ENCODE peak calls at places on chromosome 15, in four cellular contexts. E is neuronal stem cell, S is H9, R is mesendoderm. H is an unnamed sample.

GRCh38 chr15:83398591-83398990 is 48.5 kb upstream of the SH3GL3 start:
- DNase-seq in R (no peak), E (no peak), S (no peak), H (peak)

GRCh38 chr15:82176528-82176927 is 86.0 kb downstream of the EFL1 start:
- DNase-seq in S (no peak), E (no peak), R (no peak), H (no peak)

GRCh38 chr15:89820651-89821611 is 6.3 kb upstream of the ANPEP start:
- DNase-seq in E (no peak), R (no peak), S (no peak), H (peak)

GRCh38 chr15:51493892-51494291 is 128.7 kb downstream of the DMXL2 start:
- DNase-seq in R (no peak), E (no peak), S (no peak), H (peak)

GRCh38 chr15:76185716-76186115 is 125.6 kb downstream of the ETFA start:
- DNase-seq in S (peak), E (peak), R (peak), H (peak)

GRCh38 chr15:56734013-56734625 is 810 bp upstream of the ZNF280D start:
- DNase-seq in R (peak), E (no peak), S (no peak), H (no peak)

GRCh38 chr15:74420193-74420905 is 13.4 kb downstream of the SEMA7A start:
- DNase-seq in E (no peak), S (no peak), R (no peak), H (no peak)

GRCh38 chr15:50162988-50163718 is 18.8 kb upstream of the SLC27A2 start:
- DNase-seq in S (no peak), R (no peak), E (no peak), H (no peak)

GRCh38 chr15:88243895-88244787 is 12.4 kb downstream of the NTRK3 start:
- DNase-seq in E (peak), R (peak), S (peak), H (peak)

GRCh38 chr15:76012021-76012551 is at the start of gene NRG4:
- DNase-seq in S (no peak), E (no peak), R (no peak), H (peak)

GRCh38 chr15:87977907-87978306 is 278.6 kb downstream of the NTRK3 start:
- DNase-seq in R (no peak), S (no peak), E (no peak), H (no peak)

GRCh38 chr15:100725121-100726069 is 123.0 kb downstream of the ASB7 start:
- DNase-seq in S (peak), R (no peak), E (no peak), H (peak)

GRCh38 chr15:25805006-25805405 is 58.1 kb downstream of the ATP10A start:
- DNase-seq in S (peak), R (no peak), E (no peak), H (no peak)

GRCh38 chr15:78804391-78804792 is 6.9 kb downstream of the ADAMTS7 start:
- DNase-seq in E (no peak), S (peak), R (peak), H (no peak)

GRCh38 chr15:33242669-33243191 is 48.2 kb upstream of the FMN1 start:
- DNase-seq in R (peak), E (no peak), S (no peak), H (no peak)

GRCh38 chr15:78810377-78811123 is 714 bp downstream of the ADAMTS7 start:
- DNase-seq in E (peak), S (peak), R (peak), H (peak)

GRCh38 chr15:97087337-97087736 is 756.8 kb downstream of the NR2F2 start:
- DNase-seq in R (no peak), S (no peak), E (no peak), H (no peak)

GRCh38 chr15:38085931-38086562 is 151.6 kb downstream of the TMCO5A start:
- DNase-seq in E (no peak), R (no peak), S (no peak), H (peak)

GRCh38 chr15:98983333-98983732 is 24.3 kb downstream of the PGPEP1L start:
- DNase-seq in E (no peak), S (no peak), R (no peak), H (peak)

GRCh38 chr15:72155021-72155621 is 36.9 kb downstream of the SENP8 start:
- DNase-seq in R (no peak), S (no peak), E (no peak), H (peak)

GRCh38 chr15:50876260-50876988 is 32.1 kb upstream of the AP4E1 start:
- DNase-seq in S (no peak), R (no peak), E (no peak), H (no peak)

GRCh38 chr15:98677345-98678059 is 29.2 kb downstream of the IGF1R start:
- DNase-seq in S (no peak), R (no peak), E (no peak), H (no peak)

GRCh38 chr15:74234598-74234875 is 1.6 kb upstream of the CCDC33 start:
- DNase-seq in S (no peak), E (no peak), R (no peak), H (no peak)

GRCh38 chr15:100762289-100762688 is 117.3 kb upstream of the ALDH1A3 start:
- DNase-seq in S (no peak), E (no peak), R (no peak), H (no peak)

GRCh38 chr15:42065008-42065407 is 29.4 kb downstream of the PLA2G4D start:
- DNase-seq in S (no peak), E (no peak), R (peak), H (no peak)

GRCh38 chr15:38208779-38209178 is 43.9 kb upstream of the SPRED1 start:
- DNase-seq in R (no peak), E (no peak), S (no peak), H (no peak)

GRCh38 chr15:58522391-58522790 is 90.6 kb downstream of the LIPC start:
- DNase-seq in S (no peak), R (no peak), E (no peak), H (no peak)

GRCh38 chr15:75532413-75533250 is 46.5 kb downstream of the PTPN9 start:
- DNase-seq in R (peak), S (peak), E (peak), H (peak)

GRCh38 chr15:60343221-60343970 is 54.4 kb downstream of the ANXA2 start:
- DNase-seq in R (no peak), S (no peak), E (no peak), H (no peak)

GRCh38 chr15:63971427-63971805 is 74.9 kb downstream of the DAPK2 start:
- DNase-seq in E (no peak), R (peak), S (peak), H (no peak)

GRCh38 chr15:63974036-63974435 is 72.2 kb downstream of the DAPK2 start:
- DNase-seq in R (no peak), E (no peak), S (no peak), H (no peak)

GRCh38 chr15:63971904-63972303 is 74.4 kb downstream of the DAPK2 start:
- DNase-seq in E (no peak), R (no peak), S (no peak), H (no peak)

GRCh38 chr15:63972801-63973200 is 73.5 kb downstream of the DAPK2 start:
- DNase-seq in E (peak), S (peak), R (peak), H (no peak)

GRCh38 chr15:63973212-63974009 is 72.9 kb downstream of the DAPK2 start:
- DNase-seq in E (no peak), S (no peak), R (no peak), H (peak)
- H2BK5ac ChIP-seq in E (no peak), S (no peak), R (peak), H (no peak)

DNA sequence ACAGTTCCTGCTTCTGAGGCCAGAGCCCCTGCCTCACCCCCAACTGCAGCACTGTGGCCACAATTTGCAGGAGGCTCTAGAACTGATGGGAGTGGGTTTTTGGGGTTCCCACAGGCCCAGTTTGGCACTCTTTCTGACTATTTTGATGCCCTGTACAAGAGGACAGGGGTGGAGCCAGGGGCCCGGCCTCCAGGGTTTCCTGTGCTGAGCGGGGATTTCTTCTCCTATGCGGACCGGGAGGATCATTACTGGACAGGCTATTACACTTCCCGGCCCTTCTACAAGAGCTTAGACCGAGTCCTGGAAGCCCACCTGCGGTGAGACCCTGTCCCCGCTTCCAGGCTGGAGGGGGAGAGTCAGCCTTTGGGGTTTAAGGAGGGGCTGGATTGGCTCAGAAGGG is 6.9 kb downstream of the MAN2A2 start:
- DNase-seq in R (no peak), E (no peak), S (no peak), H (no peak)
- H2BK5ac ChIP-seq in R (no peak), E (no peak), S (no peak), H (no peak)

DNA sequence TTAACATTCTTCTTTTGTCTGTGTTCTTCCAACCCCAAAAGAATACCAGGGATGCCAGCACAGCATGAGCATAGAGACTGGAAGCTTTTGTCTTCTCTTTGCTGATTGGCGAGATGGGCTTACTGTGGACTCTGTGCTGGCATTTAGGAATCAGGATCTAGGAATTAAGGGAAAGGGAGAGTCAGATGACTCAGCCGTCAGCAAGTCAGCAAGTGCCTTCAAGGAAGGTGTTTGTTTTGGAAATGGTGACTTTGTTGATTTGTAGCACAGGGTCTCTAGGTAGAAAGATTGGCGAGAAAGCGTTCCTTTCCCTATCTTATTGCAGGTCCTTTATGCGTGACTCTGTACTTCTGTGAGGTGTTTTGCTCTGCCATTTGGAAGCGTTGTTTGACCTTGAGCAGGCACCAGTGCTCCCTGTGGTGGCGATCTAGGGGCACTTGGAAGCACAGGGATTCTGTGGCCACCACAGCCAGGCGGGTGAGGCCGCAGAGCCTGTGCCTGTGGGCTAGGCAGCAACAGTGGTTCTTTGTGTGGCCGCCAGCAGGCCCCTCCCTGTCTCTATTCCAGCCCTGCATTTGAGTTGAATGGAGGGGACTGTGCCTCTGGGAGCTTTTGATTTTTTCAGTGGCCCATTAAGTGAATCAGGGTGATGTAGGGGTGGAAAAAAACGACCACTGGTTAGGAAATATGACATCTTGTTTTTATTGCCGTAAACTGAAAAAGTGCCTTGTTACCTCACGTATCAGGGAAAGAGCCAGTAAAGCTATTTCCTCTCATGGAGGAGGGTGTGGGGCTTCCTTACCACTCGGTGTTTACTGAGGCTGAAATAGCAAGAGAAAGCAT is 19.0 kb downstream of the FAN1 start:
- DNase-seq in E (peak), R (peak), S (peak), H (peak)
- H2BK5ac ChIP-seq in E (no peak), R (peak), S (no peak), H (no peak)

DNA sequence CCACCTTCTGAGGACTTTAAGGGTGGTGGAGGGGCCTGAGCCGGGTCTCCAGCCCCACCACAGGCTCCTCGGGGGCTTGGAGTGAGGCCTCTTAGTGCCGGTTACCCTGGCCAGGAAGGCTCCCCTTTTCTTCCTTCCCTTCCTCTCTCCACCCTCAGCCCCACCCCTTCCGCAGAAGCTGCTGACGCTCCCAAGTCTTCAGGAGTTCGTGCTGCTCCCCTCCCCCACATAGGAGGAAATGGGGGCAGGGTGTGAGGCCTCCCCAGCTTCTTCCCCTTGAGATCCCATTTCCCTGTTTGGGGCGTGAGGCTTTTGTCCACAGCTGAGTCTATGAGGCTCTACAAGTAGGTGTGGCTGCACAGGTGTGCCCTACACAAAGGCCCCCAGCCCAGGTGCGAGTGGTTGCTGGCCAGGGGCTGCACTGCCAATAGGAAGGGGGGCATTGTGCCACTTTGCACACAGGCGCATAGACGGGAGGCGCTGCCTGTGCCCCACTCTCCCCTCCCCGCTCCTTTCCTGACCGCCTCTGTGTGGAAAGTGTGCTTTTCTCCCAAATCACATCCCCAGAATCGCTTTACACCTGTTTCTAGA is 912 bp upstream of the CALML4 start:
- DNase-seq in E (no peak), S (peak), R (peak), H (no peak)
- H2BK5ac ChIP-seq in E (no peak), S (no peak), R (no peak), H (no peak)

DNA sequence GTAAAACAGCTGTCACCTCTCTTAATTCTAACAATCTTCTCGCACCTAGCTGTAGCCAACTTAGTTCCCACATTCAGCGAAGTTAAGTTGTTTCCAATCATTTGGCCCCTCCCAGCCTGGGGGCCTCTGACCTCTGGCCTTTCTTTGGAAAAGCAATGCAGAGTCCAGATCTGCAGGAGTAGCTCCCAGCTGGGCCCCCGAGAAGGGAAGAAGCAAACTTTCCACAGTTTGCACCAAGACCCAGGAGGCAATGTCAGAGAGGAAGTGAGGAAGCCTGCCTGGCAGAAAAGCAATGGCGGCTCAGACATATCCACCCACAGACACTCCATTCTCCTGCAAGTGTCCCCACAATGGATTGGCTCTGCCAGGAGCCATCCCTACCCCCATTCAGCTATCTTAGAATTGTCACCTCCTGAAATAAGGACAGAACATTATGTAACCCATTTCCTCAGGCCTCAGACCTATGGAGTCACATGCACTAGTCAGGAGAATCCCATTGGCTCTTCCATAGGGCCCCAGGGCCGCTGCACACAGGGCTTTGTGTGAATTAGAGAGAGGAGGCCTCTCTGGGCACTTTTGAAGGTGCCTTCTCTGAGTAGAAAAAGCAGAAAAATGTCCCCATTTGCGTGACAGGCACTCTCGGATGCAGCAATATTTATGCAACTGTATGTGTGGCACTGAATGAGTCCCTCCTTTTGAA is 3.0 kb upstream of the BUB1B start:
- DNase-seq in S (no peak), E (no peak), R (peak), H (no peak)
- H2BK5ac ChIP-seq in S (no peak), E (no peak), R (no peak), H (no peak)

DNA sequence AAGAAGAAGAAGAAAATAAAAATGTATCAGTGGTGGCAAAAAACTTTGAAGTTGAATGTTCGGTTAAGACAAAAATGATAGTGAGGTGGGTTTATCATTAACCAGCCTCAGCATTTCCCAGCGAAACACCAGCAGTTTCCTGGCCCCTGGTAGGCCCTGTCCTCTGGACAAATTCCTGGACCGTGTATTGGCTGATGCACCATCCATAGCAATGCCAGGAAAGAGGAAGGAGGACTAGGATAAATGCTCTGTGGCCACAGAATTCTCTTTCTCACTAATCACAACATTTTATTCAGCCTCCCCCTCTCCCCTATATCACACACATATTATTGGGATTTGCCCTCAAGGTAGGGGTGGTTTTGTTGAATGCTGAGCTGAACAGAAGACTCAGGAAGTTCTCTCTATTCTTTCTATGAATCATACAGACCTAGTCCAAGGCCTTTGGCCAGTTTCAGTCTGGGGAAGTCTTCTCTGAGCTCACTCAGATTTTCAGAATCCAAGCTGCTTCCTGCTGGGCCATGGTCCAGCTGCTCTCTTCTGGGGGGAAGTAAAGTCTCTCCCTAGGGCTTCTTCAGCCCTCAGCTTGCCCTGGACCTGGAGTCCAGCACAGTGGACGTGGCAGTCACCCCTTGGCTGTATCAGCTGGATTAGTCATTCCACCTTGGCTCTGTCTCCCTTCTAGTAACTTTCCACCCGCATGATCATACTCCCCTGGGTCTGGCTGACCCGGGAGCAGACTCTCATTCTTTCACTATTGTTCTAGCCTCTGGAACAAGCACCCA is 27.6 kb downstream of the SLC28A1 start:
- DNase-seq in E (no peak), S (no peak), R (no peak), H (peak)
- H2BK5ac ChIP-seq in E (no peak), S (no peak), R (no peak), H (peak)

DNA sequence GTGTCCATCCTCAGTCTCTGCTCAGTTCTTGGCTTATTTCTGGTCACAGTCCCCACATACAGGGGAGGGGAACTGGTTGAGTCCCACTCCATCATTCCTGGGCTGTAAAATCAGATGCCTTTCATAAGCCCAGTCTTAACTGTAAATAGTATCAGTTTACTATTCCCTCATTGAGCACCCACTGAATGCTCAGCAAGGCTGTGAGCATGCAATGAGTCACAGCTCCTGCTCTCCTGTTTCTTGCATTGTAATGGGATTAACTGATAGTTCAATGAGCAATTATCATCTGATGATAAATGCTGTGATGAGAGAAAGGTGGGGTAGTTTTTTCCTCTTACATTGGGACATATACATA is 113.6 kb upstream of the TPM1 start:
- DNase-seq in R (peak), E (no peak), S (no peak), H (peak)
- H2BK5ac ChIP-seq in R (no peak), E (no peak), S (no peak), H (peak)